ENCODE peak calls at places on chromosomes 5 and 9, in four cellular contexts. D is WTC11; L is activated CD4-positive, alpha-beta T cell treated with anti-CD3 and anti-CD28 coated beads for 48 hours; U is amniotic stem cell. P is an unnamed sample.

GRCh38 chr9:92632641-92633040 is 37.3 kb downstream of the IPPK start:
- DNase-seq in L (no peak), U (no peak), D (no peak), P (peak; percentile 9)

GRCh38 chr5:24188196-24188595 is 456.6 kb downstream of the CDH10 start:
- DNase-seq in U (no peak), D (no peak), L (no peak), P (no peak)

GRCh38 chr5:27026791-27027190 is 11.6 kb downstream of the CDH9 start:
- DNase-seq in L (no peak), U (no peak), D (no peak), P (no peak)

GRCh38 chr5:159412284-159413046 is 82.2 kb upstream of the IL12B start:
- DNase-seq in U (no peak), L (peak; percentile 70), D (no peak), P (no peak)

GRCh38 chr5:142746532-142746931 is 23.6 kb upstream of the ARHGAP26 start:
- DNase-seq in D (no peak), U (no peak), L (no peak), P (no peak)

GRCh38 chr9:113995963-113996362 is 82.1 kb downstream of the AMBP start:
- DNase-seq in U (no peak), L (no peak), D (no peak), P (peak; percentile 9)

GRCh38 chr9:27765931-27766835 is 192.9 kb upstream of the C9orf72 start:
- DNase-seq in L (no peak), U (no peak), D (no peak), P (no peak)

GRCh38 chr9:89539374-89539773 is 41.5 kb upstream of the SEMA4D start:
- DNase-seq in D (no peak), U (no peak), L (no peak), P (no peak)

GRCh38 chr9:96626912-96627311 is 7.3 kb upstream of the CDC14B start:
- DNase-seq in D (no peak), U (no peak), L (no peak), P (no peak)

GRCh38 chr9:76370656-76371055 is 23.6 kb downstream of the RFK start:
- DNase-seq in D (no peak), U (no peak), L (no peak), P (no peak)

GRCh38 chr9:78035369-78035993 is 3.9 kb upstream of the GNAQ start:
- DNase-seq in L (peak; percentile 55), U (peak; percentile 57), D (no peak), P (peak; percentile 72)

GRCh38 chr9:12882430-12882829 is 107.6 kb downstream of the LURAP1L start:
- DNase-seq in D (no peak), L (no peak), U (no peak), P (no peak)

GRCh38 chr5:36624277-36624676 is 17.9 kb downstream of the SLC1A3 start:
- DNase-seq in U (no peak), L (no peak), D (no peak), P (no peak)

GRCh38 chr5:127518319-127518621 is 830 bp downstream of the PRRC1 start:
- DNase-seq in U (no peak), L (no peak), D (no peak), P (no peak)

GRCh38 chr5:175282611-175283225 is 161.3 kb downstream of the DRD1 start:
- DNase-seq in L (no peak), D (no peak), U (no peak), P (no peak)

GRCh38 chr9:119802115-119802514 is 432.9 kb upstream of the BRINP1 start:
- DNase-seq in L (no peak), U (no peak), D (no peak), P (no peak)

GRCh38 chr5:32612134-32612888 is 27.0 kb downstream of the SUB1 start:
- DNase-seq in U (no peak), L (no peak), D (no peak), P (no peak)

GRCh38 chr5:124365491-124365890 is 380.9 kb downstream of the ZNF608 start:
- DNase-seq in D (no peak), L (no peak), U (no peak), P (no peak)

GRCh38 chr9:104905153-104905901 is 22.6 kb downstream of the ABCA1 start:
- DNase-seq in L (no peak), D (no peak), U (no peak), P (no peak)

GRCh38 chr9:120186276-120186675 is 393.7 kb downstream of the CDK5RAP2 start:
- DNase-seq in U (no peak), L (no peak), D (no peak), P (no peak)

GRCh38 chr5:54760182-54760935 is 225.0 kb downstream of the ESM1 start:
- DNase-seq in L (no peak), D (no peak), U (no peak), P (no peak)

GRCh38 chr5:72284674-72285424 is 35.2 kb downstream of the MRPS27 start:
- DNase-seq in U (no peak), D (no peak), L (no peak), P (no peak)

GRCh38 chr5:127564002-127564769 is 46.7 kb downstream of the PRRC1 start:
- DNase-seq in D (peak; percentile 35), U (no peak), L (peak; percentile 52), P (peak; percentile 77)

GRCh38 chr9:95092321-95093072 is 225.0 kb downstream of the FANCC start:
- DNase-seq in D (no peak), L (no peak), U (peak; percentile 64), P (no peak)

GRCh38 chr5:133579766-133580165 is 32.6 kb downstream of the FSTL4 start:
- DNase-seq in L (no peak), D (no peak), U (no peak), P (no peak)

GRCh38 chr9:5625916-5626315 is 3.0 kb upstream of the RIC1 start:
- DNase-seq in D (no peak), U (no peak), L (no peak), P (no peak)

GRCh38 chr9:15837079-15837679 is 284.3 kb downstream of the CCDC171 start:
- DNase-seq in D (no peak), U (peak; percentile 10), L (peak; percentile 3), P (peak; percentile 33)

GRCh38 chr9:108569624-108570023 is 286.2 kb downstream of the ACTL7B start:
- DNase-seq in L (no peak), U (peak; percentile 7), D (no peak), P (no peak)

GRCh38 chr5:110342683-110343082 is 383.8 kb downstream of the TMEM232 start:
- DNase-seq in D (no peak), U (no peak), L (no peak), P (peak; percentile 43)

GRCh38 chr9:15299374-15299939 is 7.6 kb downstream of the TTC39B start:
- DNase-seq in L (peak; percentile 74), D (no peak), U (no peak), P (no peak)

P was measured in testis.